ENCODE peak calls at places on chromosomes 11 and 22, in eight cellular contexts. F is heart right ventricle; J is Ammon's horn; H is transverse colon; C is T-helper 17 cell; P is activated CD4-positive, alpha-beta T cell treated with anti-CD3 and anti-CD28 coated beads, Interleukin-2, amount 10 ng/mL, durations not matched to agents 24 days and 14 days; D is AG04450; T is caudate nucleus. Q is an unnamed sample.

GRCh38 chr11:115678942-115679341 is 174.7 kb upstream of the CADM1 start:
- DNase-seq in D (no peak), C (no peak), J (no peak), H (peak; percentile 51), T (no peak), F (peak; percentile 33), P (no peak), Q (no peak)

GRCh38 chr22:22863001-22863400 is 24.6 kb upstream of the IGLL5 start:
- DNase-seq in P (no peak), J (no peak), F (no peak), D (no peak), T (no peak), H (no peak), C (no peak), Q (no peak)

GRCh38 chr11:130318031-130318673 is 3.4 kb upstream of the ZBTB44 start:
- DNase-seq in D (no peak), C (no peak), H (no peak), T (no peak), J (no peak), P (no peak), F (no peak), Q (no peak)

GRCh38 chr11:110251837-110252236 is 44.6 kb downstream of the RDX start:
- DNase-seq in C (no peak), F (no peak), H (no peak), P (no peak), J (no peak), D (no peak), T (no peak), Q (peak; percentile 49)

GRCh38 chr11:129035254-129035653 is 92.6 kb upstream of the TP53AIP1 start:
- DNase-seq in D (no peak), C (no peak), T (no peak), F (no peak), P (no peak), H (no peak), J (peak; percentile 7), Q (no peak)

GRCh38 chr11:30333405-30333804 is 10.5 kb downstream of the ARL14EP start:
- DNase-seq in C (no peak), F (no peak), H (no peak), J (peak; percentile 23), P (peak; percentile 48), D (no peak), T (no peak), Q (no peak)

GRCh38 chr22:22452996-22453686 is 55.4 kb downstream of the ZNF280B start:
- DNase-seq in F (no peak), P (no peak), C (no peak), J (no peak), D (no peak), T (no peak), H (no peak), Q (no peak)

GRCh38 chr11:707817-708420 is 1.9 kb downstream of the EPS8L2 start:
- DNase-seq in T (no peak), J (no peak), H (no peak), F (no peak), C (no peak), D (no peak), P (no peak), Q (peak; percentile 68)

GRCh38 chr11:28756977-28757376 is 648.8 kb downstream of the METTL15 start:
- DNase-seq in T (no peak), D (peak; percentile 56), P (no peak), C (no peak), J (no peak), H (no peak), F (no peak), Q (no peak)

GRCh38 chr22:38418589-38418988 is 36.4 kb downstream of the KCNJ4 start:
- DNase-seq in D (no peak), F (no peak), T (no peak), H (no peak), C (no peak), P (no peak), J (no peak), Q (no peak)

GRCh38 chr11:35012467-35013191 is 96.2 kb downstream of the PDHX start:
- DNase-seq in F (no peak), T (no peak), H (no peak), P (peak; percentile 85), J (no peak), C (no peak), D (no peak), Q (no peak)

GRCh38 chr11:26943636-26944035 is 50.3 kb upstream of the FIBIN start:
- DNase-seq in F (no peak), T (no peak), J (no peak), D (no peak), C (no peak), P (no peak), H (no peak), Q (no peak)

GRCh38 chr22:47784367-47784983 is 1022.0 kb downstream of the TBC1D22A start:
- DNase-seq in T (no peak), P (no peak), D (no peak), C (no peak), H (no peak), F (no peak), J (no peak), Q (no peak)

GRCh38 chr11:47239889-47240288 is 8.7 kb downstream of the ACP2 start:
- DNase-seq in D (no peak), C (no peak), P (no peak), J (no peak), T (no peak), H (no peak), F (no peak), Q (no peak)

GRCh38 chr11:83409476-83409875 is 123.3 kb upstream of the CCDC90B start:
- DNase-seq in F (no peak), D (no peak), J (no peak), H (no peak), T (no peak), P (no peak), C (no peak), Q (no peak)

GRCh38 chr11:70854891-70855556 is 397.4 kb downstream of the SHANK2 start:
- DNase-seq in P (no peak), H (no peak), J (no peak), T (no peak), F (no peak), D (no peak), C (no peak), Q (no peak)

GRCh38 chr11:119155733-119156492 is 7.1 kb downstream of the ABCG4 start:
- DNase-seq in C (no peak), T (no peak), D (no peak), J (no peak), F (no peak), H (peak; percentile 41), P (peak; percentile 67), Q (no peak)

GRCh38 chr22:42855211-42855610 is 1.9 kb downstream of the ARFGAP3 start:
- DNase-seq in T (no peak), F (no peak), P (no peak), D (no peak), C (no peak), J (no peak), H (no peak), Q (no peak)

GRCh38 chr11:61075891-61076290 is 26.4 kb upstream of the CD5 start:
- DNase-seq in T (no peak), D (no peak), H (peak; percentile 29), J (peak; percentile 49), P (peak; percentile 73), F (peak; percentile 31), C (no peak), Q (peak; percentile 71)

GRCh38 chr22:27399161-27399560 is 402.4 kb downstream of the MN1 start:
- DNase-seq in F (no peak), T (no peak), J (peak; percentile 20), P (no peak), H (no peak), C (no peak), D (no peak), Q (no peak)

GRCh38 chr11:20015529-20016427 is 144.5 kb downstream of the DBX1 start:
- DNase-seq in T (no peak), J (no peak), H (no peak), F (no peak), C (no peak), D (no peak), P (no peak), Q (no peak)

GRCh38 chr11:72233773-72234513 is 9.4 kb downstream of the INPPL1 start:
- DNase-seq in T (no peak), J (no peak), P (no peak), C (no peak), D (no peak), H (no peak), F (no peak), Q (no peak)

GRCh38 chr11:60195923-60196368 is 13.1 kb upstream of the MS4A6A start:
- DNase-seq in D (no peak), H (no peak), P (peak; percentile 20), F (no peak), J (no peak), C (no peak), T (no peak), Q (no peak)

GRCh38 chr22:26362471-26362870 is 66.6 kb upstream of the ASPHD2 start:
- DNase-seq in P (no peak), T (no peak), F (no peak), J (no peak), D (no peak), H (no peak), C (no peak), Q (no peak)

GRCh38 chr11:113083571-113083970 is 122.4 kb downstream of the NCAM1 start:
- DNase-seq in J (no peak), D (no peak), C (no peak), F (no peak), H (no peak), T (no peak), P (no peak), Q (no peak)

GRCh38 chr11:113977071-113977490 is 2.2 kb downstream of the HTR3A start:
- DNase-seq in D (no peak), F (no peak), H (no peak), J (no peak), C (no peak), P (no peak), T (no peak), Q (no peak)

GRCh38 chr22:46147061-46147460 is 3.3 kb upstream of the PPARA start:
- DNase-seq in F (peak; percentile 9), D (no peak), J (no peak), C (no peak), T (no peak), P (no peak), H (no peak), Q (no peak)

GRCh38 chr11:28346209-28346608 is 238.0 kb downstream of the METTL15 start:
- DNase-seq in D (no peak), P (no peak), T (no peak), J (no peak), C (no peak), H (no peak), F (no peak), Q (no peak)

GRCh38 chr11:13997881-13998280 is 35.4 kb downstream of the SPON1 start:
- DNase-seq in J (no peak), F (no peak), H (no peak), T (no peak), P (no peak), D (no peak), C (no peak), Q (no peak)

GRCh38 chr11:121494355-121495099 is 41.8 kb upstream of the SORL1-AS1 start:
- DNase-seq in H (no peak), J (peak; percentile 61), D (no peak), F (no peak), P (no peak), T (no peak), C (no peak), Q (no peak)

GRCh38 chr11:71206186-71206585 is 46.2 kb downstream of the SHANK2 start:
- DNase-seq in J (no peak), F (no peak), P (no peak), D (no peak), H (peak; percentile 33), C (no peak), T (no peak), Q (peak; percentile 54)

GRCh38 chr11:111694851-111695250 is 71.3 kb downstream of the PPP2R1B start:
- DNase-seq in F (no peak), C (no peak), J (peak; percentile 32), T (no peak), P (no peak), D (peak; percentile 92), H (no peak), Q (no peak)

GRCh38 chr11:78800089-78800690 is 225.5 kb upstream of the NARS2 start:
- DNase-seq in C (no peak), T (no peak), J (no peak), D (no peak), H (no peak), P (no peak), F (no peak), Q (no peak)

GRCh38 chr22:26884921-26885320 is 227.5 kb downstream of the MIAT start:
- DNase-seq in P (peak; percentile 26), C (no peak), H (no peak), D (no peak), F (no peak), T (no peak), J (no peak), Q (no peak)